ENCODE peak calls at places on chromosomes 6 and 20, in nine cellular contexts. K is activated CD4-positive, CD25-positive, alpha-beta regulatory T cell treated with anti-CD3 and anti-CD28 coated beads, Interleukin-2, amount 50 U/mL, for 72 hours; Y is HCEC 1CT; Q is amygdala; S is activated CD4-positive, alpha-beta T cell treated with anti-CD3 and anti-CD28 coated beads, Interleukin-2, amount 50 U/mL, for 4 hours; R is GM13977; H is NCI-H1105; B is fibroblast of the conjunctiva; W is cardiac muscle cell. O is an unnamed sample.

GRCh38 chr6:158037771-158038170 is 56.1 kb downstream of the SYNJ2 start:
- DNase-seq in W (no peak), K (no peak), H (no peak), R (no peak), Y (no peak), S (no peak), Q (no peak), B (no peak), O (no peak)

GRCh38 chr20:52275243-52275817 is 83.8 kb upstream of the ZFP64 start:
- DNase-seq in Y (no peak), R (no peak), Q (no peak), B (no peak), H (no peak), W (no peak), S (no peak), K (no peak), O (no peak)

GRCh38 chr6:2852921-2853322 is 11.3 kb upstream of the SERPINB1 start:
- DNase-seq in Y (no peak), R (no peak), S (no peak), K (no peak), Q (no peak), H (no peak), B (no peak), W (no peak), O (no peak)

GRCh38 chr20:1336699-1337387 is 7.9 kb upstream of the SDCBP2 start:
- DNase-seq in S (no peak), Q (no peak), W (peak; percentile 68), Y (peak; percentile 36), R (no peak), H (peak; percentile 36), B (no peak), K (no peak), O (no peak)

GRCh38 chr6:144582939-144583613 is 297.9 kb downstream of the UTRN start:
- DNase-seq in Q (no peak), K (peak; percentile 42), S (peak; percentile 2), Y (peak; percentile 19), W (peak; percentile 46), B (no peak), R (peak; percentile 30), H (peak; percentile 27), O (peak; percentile 85)

GRCh38 chr20:24732599-24732998 is 216.5 kb upstream of the CST7 start:
- DNase-seq in Q (no peak), S (no peak), Y (no peak), K (no peak), W (no peak), B (no peak), R (no peak), H (no peak), O (no peak)

GRCh38 chr6:143507358-143508145 is 4.0 kb downstream of the FUCA2 start:
- DNase-seq in S (no peak), Q (no peak), B (no peak), W (no peak), K (no peak), H (no peak), Y (peak; percentile 43), R (peak; percentile 25), O (no peak)

GRCh38 chr6:39260953-39261352 is 31.7 kb upstream of the KCNK5 start:
- DNase-seq in Y (no peak), H (no peak), B (no peak), W (no peak), K (no peak), Q (no peak), S (no peak), R (no peak), O (no peak)

GRCh38 chr6:137160763-137161162 is 12.7 kb downstream of the IL22RA2 start:
- DNase-seq in K (no peak), H (no peak), R (no peak), Y (peak; percentile 30), S (no peak), B (no peak), Q (no peak), W (peak; percentile 38), O (no peak)

GRCh38 chr6:7765575-7766325 is 39.9 kb downstream of the BMP6 start:
- DNase-seq in R (no peak), Q (no peak), Y (peak; percentile 15), S (no peak), W (no peak), H (no peak), K (no peak), B (no peak), O (no peak)

GRCh38 chr6:26183581-26184408 is 96.6 kb downstream of the HFE start:
- DNase-seq in K (peak; percentile 69), W (peak; percentile 93), S (no peak), H (peak; percentile 85), B (peak; percentile 87), R (peak; percentile 26), Q (no peak), Y (peak; percentile 69), O (no peak)

GRCh38 chr6:134198093-134198492 is 119.8 kb downstream of the SGK1 start:
- DNase-seq in W (no peak), R (no peak), H (no peak), K (no peak), Y (no peak), S (no peak), Q (no peak), B (no peak), O (no peak)

GRCh38 chr6:158707826-158708225 is 58.0 kb downstream of the SYTL3 start:
- DNase-seq in K (no peak), H (no peak), W (peak; percentile 27), R (no peak), Q (no peak), Y (no peak), B (no peak), S (no peak), O (peak; percentile 40)

GRCh38 chr6:139982652-139983051 is 608.2 kb upstream of the CITED2 start:
- DNase-seq in S (no peak), K (no peak), Q (no peak), B (peak; percentile 91), R (no peak), H (no peak), W (peak; percentile 82), Y (peak; percentile 96), O (no peak)

GRCh38 chr6:169723991-169724553 is at the start of gene PHF10:
- DNase-seq in W (peak; percentile 45), S (no peak), K (peak; percentile 52), B (no peak), Y (peak; percentile 18), R (peak; percentile 91), H (peak; percentile 64), Q (no peak), O (no peak)

GRCh38 chr6:130324657-130325056 is 41.2 kb upstream of the TMEM200A start:
- DNase-seq in B (peak; percentile 59), K (no peak), H (no peak), W (peak; percentile 57), S (no peak), Y (peak; percentile 72), Q (no peak), R (no peak), O (no peak)

GRCh38 chr6:170010665-170011232 is 259.3 kb downstream of the ERMARD start:
- DNase-seq in W (no peak), S (no peak), R (no peak), Y (no peak), K (no peak), H (no peak), B (no peak), Q (no peak), O (no peak)

GRCh38 chr6:87154641-87155271 is 609 bp upstream of the ZNF292 start:
- DNase-seq in K (no peak), B (peak; percentile 62), Y (peak; percentile 82), Q (no peak), H (peak; percentile 83), W (peak; percentile 86), S (peak; percentile 53), R (peak; percentile 77), O (peak; percentile 88)

GRCh38 chr20:45822863-45823262 is 4.2 kb downstream of the TNNC2 start:
- DNase-seq in H (peak; percentile 58), Q (no peak), K (no peak), W (no peak), S (no peak), R (no peak), B (no peak), Y (peak; percentile 25), O (peak; percentile 72)

GRCh38 chr20:11844691-11845090 is 73.0 kb upstream of the BTBD3 start:
- DNase-seq in W (peak; percentile 40), R (no peak), B (no peak), Q (no peak), K (no peak), S (no peak), Y (no peak), H (no peak), O (no peak)

GRCh38 chr6:17851001-17851719 is 136.3 kb downstream of the KIF13A start:
- DNase-seq in Y (no peak), W (peak; percentile 31), K (no peak), Q (no peak), R (no peak), S (no peak), B (no peak), H (no peak), O (no peak)

GRCh38 chr6:108653864-108654402 is 93.2 kb downstream of the FOXO3 start:
- DNase-seq in H (no peak), R (no peak), B (peak; percentile 49), K (no peak), S (no peak), Y (peak; percentile 47), Q (no peak), W (peak; percentile 84), O (no peak)

GRCh38 chr20:57514273-57514751 is 10.6 kb downstream of the CTCFL start:
- DNase-seq in B (peak; percentile 52), Q (peak; percentile 21), R (peak; percentile 61), Y (peak; percentile 45), W (peak; percentile 84), K (no peak), S (no peak), H (no peak), O (peak; percentile 26)

GRCh38 chr6:1698527-1698926 is 88.8 kb downstream of the FOXC1 start:
- DNase-seq in W (no peak), H (no peak), R (no peak), Q (no peak), B (no peak), S (no peak), Y (no peak), K (no peak), O (no peak)

GRCh38 chr20:17742426-17743130 is 42.8 kb downstream of the BANF2 start:
- DNase-seq in H (no peak), Y (no peak), R (no peak), B (no peak), W (no peak), Q (no peak), S (no peak), K (no peak), O (no peak)

GRCh38 chr6:112286756-112287155 is 32.4 kb upstream of the LAMA4 start:
- DNase-seq in R (no peak), B (no peak), Y (no peak), H (no peak), W (no peak), S (no peak), Q (no peak), K (no peak), O (no peak)

GRCh38 chr6:4017847-4018193 is 61.1 kb downstream of the FAM217A start:
- DNase-seq in Q (no peak), B (no peak), Y (peak; percentile 50), S (no peak), W (peak; percentile 46), K (no peak), H (peak; percentile 39), R (peak; percentile 29), O (peak; percentile 85)

GRCh38 chr6:75932067-75932466 is 140.4 kb downstream of the IMPG1 start:
- DNase-seq in K (no peak), B (peak; percentile 3), Y (peak; percentile 23), S (no peak), R (no peak), W (peak; percentile 44), Q (peak; percentile 10), H (peak; percentile 26), O (peak; percentile 58)

GRCh38 chr6:16059496-16059895 is 69.4 kb upstream of the MYLIP start:
- DNase-seq in W (no peak), H (peak; percentile 63), R (no peak), K (no peak), Q (no peak), Y (no peak), S (no peak), B (no peak), O (peak; percentile 46)

GRCh38 chr20:13221673-13222318 is 722 bp downstream of the ISM1 start:
- DNase-seq in B (peak; percentile 36), Q (no peak), R (peak; percentile 84), H (peak; percentile 72), K (peak; percentile 49), S (peak; percentile 62), Y (peak; percentile 29), W (peak; percentile 74), O (peak; percentile 41)

GRCh38 chr20:53788253-53789022 is 194.8 kb upstream of the ZNF217 start:
- DNase-seq in Y (no peak), H (no peak), B (no peak), Q (no peak), W (no peak), K (no peak), R (no peak), S (no peak), O (no peak)